ENCODE peak calls at places on chromosomes 12 and 14, in five cellular contexts. One of them, this sample, is unnamed.

GRCh38 chr12:68620528-68620927 is 9.8 kb downstream of the RAP1B start:
- ATAC-seq in CD8-positive, alpha-beta T cell: no peak
- ATAC-seq in activated naive CD8-positive, alpha-beta T cell treated with anti-CD3 and anti-CD28 coated beads, Interleukin-2, amount 50 U/mL, for 24 hours: no peak
- ATAC-seq in effector memory CD8-positive, alpha-beta T cell: no peak
- ATAC-seq in right cardiac atrium: no peak
- ATAC-seq in this sample: no peak

GRCh38 chr14:103404920-103405319 is 19.7 kb downstream of the MARK3 start:
- ATAC-seq in CD8-positive, alpha-beta T cell: no peak
- ATAC-seq in activated naive CD8-positive, alpha-beta T cell treated with anti-CD3 and anti-CD28 coated beads, Interleukin-2, amount 50 U/mL, for 24 hours: no peak
- ATAC-seq in effector memory CD8-positive, alpha-beta T cell: no peak
- ATAC-seq in right cardiac atrium: peak; percentile 88
- ATAC-seq in this sample: no peak

GRCh38 chr12:67320614-67321305 is 51.6 kb downstream of the CAND1 start:
- ATAC-seq in CD8-positive, alpha-beta T cell: peak; percentile 29
- ATAC-seq in activated naive CD8-positive, alpha-beta T cell treated with anti-CD3 and anti-CD28 coated beads, Interleukin-2, amount 50 U/mL, for 24 hours: peak; percentile 58
- ATAC-seq in effector memory CD8-positive, alpha-beta T cell: no peak
- ATAC-seq in right cardiac atrium: no peak
- ATAC-seq in this sample: peak; percentile 75

GRCh38 chr12:94815958-94816357 is 165.6 kb upstream of the TMCC3 start:
- ATAC-seq in CD8-positive, alpha-beta T cell: no peak
- ATAC-seq in activated naive CD8-positive, alpha-beta T cell treated with anti-CD3 and anti-CD28 coated beads, Interleukin-2, amount 50 U/mL, for 24 hours: no peak
- ATAC-seq in effector memory CD8-positive, alpha-beta T cell: no peak
- ATAC-seq in right cardiac atrium: no peak
- ATAC-seq in this sample: no peak

GRCh38 chr12:70485704-70486103 is 119.6 kb downstream of the KCNMB4 start:
- ATAC-seq in CD8-positive, alpha-beta T cell: no peak
- ATAC-seq in activated naive CD8-positive, alpha-beta T cell treated with anti-CD3 and anti-CD28 coated beads, Interleukin-2, amount 50 U/mL, for 24 hours: no peak
- ATAC-seq in effector memory CD8-positive, alpha-beta T cell: no peak
- ATAC-seq in right cardiac atrium: no peak
- ATAC-seq in this sample: no peak

GRCh38 chr12:46402451-46402850 is 29.9 kb upstream of the SLC38A2 start:
- ATAC-seq in CD8-positive, alpha-beta T cell: no peak
- ATAC-seq in activated naive CD8-positive, alpha-beta T cell treated with anti-CD3 and anti-CD28 coated beads, Interleukin-2, amount 50 U/mL, for 24 hours: no peak
- ATAC-seq in effector memory CD8-positive, alpha-beta T cell: no peak
- ATAC-seq in right cardiac atrium: peak; percentile 80
- ATAC-seq in this sample: no peak

GRCh38 chr14:22814945-22815713 is at the start of gene SLC7A7:
- ATAC-seq in CD8-positive, alpha-beta T cell: no peak
- ATAC-seq in activated naive CD8-positive, alpha-beta T cell treated with anti-CD3 and anti-CD28 coated beads, Interleukin-2, amount 50 U/mL, for 24 hours: no peak
- ATAC-seq in effector memory CD8-positive, alpha-beta T cell: no peak
- ATAC-seq in right cardiac atrium: peak; percentile 3
- ATAC-seq in this sample: no peak

GRCh38 chr12:132342322-132342721 is 12.9 kb upstream of the GALNT9 start:
- ATAC-seq in CD8-positive, alpha-beta T cell: peak; percentile 31
- ATAC-seq in activated naive CD8-positive, alpha-beta T cell treated with anti-CD3 and anti-CD28 coated beads, Interleukin-2, amount 50 U/mL, for 24 hours: peak; percentile 5
- ATAC-seq in effector memory CD8-positive, alpha-beta T cell: no peak
- ATAC-seq in right cardiac atrium: no peak
- ATAC-seq in this sample: no peak

GRCh38 chr12:108650083-108650482 is 16.4 kb upstream of the SELPLG start:
- ATAC-seq in CD8-positive, alpha-beta T cell: no peak
- ATAC-seq in activated naive CD8-positive, alpha-beta T cell treated with anti-CD3 and anti-CD28 coated beads, Interleukin-2, amount 50 U/mL, for 24 hours: no peak
- ATAC-seq in effector memory CD8-positive, alpha-beta T cell: no peak
- ATAC-seq in right cardiac atrium: no peak
- ATAC-seq in this sample: no peak

GRCh38 chr12:14842315-14842714 is 1.0 kb downstream of the ART4 start:
- ATAC-seq in CD8-positive, alpha-beta T cell: no peak
- ATAC-seq in activated naive CD8-positive, alpha-beta T cell treated with anti-CD3 and anti-CD28 coated beads, Interleukin-2, amount 50 U/mL, for 24 hours: no peak
- ATAC-seq in effector memory CD8-positive, alpha-beta T cell: no peak
- ATAC-seq in right cardiac atrium: no peak
- ATAC-seq in this sample: no peak

GRCh38 chr12:40819427-40820108 is 127.3 kb downstream of the CNTN1 start:
- ATAC-seq in CD8-positive, alpha-beta T cell: no peak
- ATAC-seq in activated naive CD8-positive, alpha-beta T cell treated with anti-CD3 and anti-CD28 coated beads, Interleukin-2, amount 50 U/mL, for 24 hours: no peak
- ATAC-seq in effector memory CD8-positive, alpha-beta T cell: no peak
- ATAC-seq in right cardiac atrium: no peak
- ATAC-seq in this sample: no peak

GRCh38 chr12:109192358-109192757 is 76.0 kb downstream of the ACACB start:
- ATAC-seq in CD8-positive, alpha-beta T cell: no peak
- ATAC-seq in activated naive CD8-positive, alpha-beta T cell treated with anti-CD3 and anti-CD28 coated beads, Interleukin-2, amount 50 U/mL, for 24 hours: no peak
- ATAC-seq in effector memory CD8-positive, alpha-beta T cell: no peak
- ATAC-seq in right cardiac atrium: no peak
- ATAC-seq in this sample: no peak

GRCh38 chr12:61676520-61676919 is 583.7 kb upstream of the USP15 start:
- ATAC-seq in CD8-positive, alpha-beta T cell: no peak
- ATAC-seq in activated naive CD8-positive, alpha-beta T cell treated with anti-CD3 and anti-CD28 coated beads, Interleukin-2, amount 50 U/mL, for 24 hours: no peak
- ATAC-seq in effector memory CD8-positive, alpha-beta T cell: no peak
- ATAC-seq in right cardiac atrium: no peak
- ATAC-seq in this sample: no peak

GRCh38 chr12:30795660-30796507 is 41.1 kb upstream of the CAPRIN2 start:
- ATAC-seq in CD8-positive, alpha-beta T cell: peak; percentile 63
- ATAC-seq in activated naive CD8-positive, alpha-beta T cell treated with anti-CD3 and anti-CD28 coated beads, Interleukin-2, amount 50 U/mL, for 24 hours: peak; percentile 79
- ATAC-seq in effector memory CD8-positive, alpha-beta T cell: peak; percentile 85
- ATAC-seq in right cardiac atrium: peak; percentile 87
- ATAC-seq in this sample: peak; percentile 83

GRCh38 chr12:49703647-49704137 is 3.5 kb downstream of the FMNL3 start:
- ATAC-seq in CD8-positive, alpha-beta T cell: peak; percentile 9
- ATAC-seq in activated naive CD8-positive, alpha-beta T cell treated with anti-CD3 and anti-CD28 coated beads, Interleukin-2, amount 50 U/mL, for 24 hours: peak; percentile 55
- ATAC-seq in effector memory CD8-positive, alpha-beta T cell: no peak
- ATAC-seq in right cardiac atrium: no peak
- ATAC-seq in this sample: no peak

GRCh38 chr12:54378791-54379400 is 5.6 kb downstream of the ZNF385A start:
- ATAC-seq in CD8-positive, alpha-beta T cell: no peak
- ATAC-seq in activated naive CD8-positive, alpha-beta T cell treated with anti-CD3 and anti-CD28 coated beads, Interleukin-2, amount 50 U/mL, for 24 hours: no peak
- ATAC-seq in effector memory CD8-positive, alpha-beta T cell: peak; percentile 29
- ATAC-seq in right cardiac atrium: peak; percentile 92
- ATAC-seq in this sample: peak; percentile 68

GRCh38 chr14:34569750-34570149 is 30.2 kb upstream of the EAPP start:
- ATAC-seq in CD8-positive, alpha-beta T cell: no peak
- ATAC-seq in activated naive CD8-positive, alpha-beta T cell treated with anti-CD3 and anti-CD28 coated beads, Interleukin-2, amount 50 U/mL, for 24 hours: no peak
- ATAC-seq in effector memory CD8-positive, alpha-beta T cell: no peak
- ATAC-seq in right cardiac atrium: no peak
- ATAC-seq in this sample: no peak

GRCh38 chr12:122989874-122990400 is 9.5 kb downstream of the ARL6IP4 start:
- ATAC-seq in CD8-positive, alpha-beta T cell: no peak
- ATAC-seq in activated naive CD8-positive, alpha-beta T cell treated with anti-CD3 and anti-CD28 coated beads, Interleukin-2, amount 50 U/mL, for 24 hours: no peak
- ATAC-seq in effector memory CD8-positive, alpha-beta T cell: no peak
- ATAC-seq in right cardiac atrium: no peak
- ATAC-seq in this sample: no peak

This sample was measured in stimulated activated memory B cell treated with anti-CD40 and anti-IgM and Interleukin-4, amounts not matched to agents 10 μg/mL and 1 μg/mL and 100 μg/mL, for 72 hours.